ENCODE peak calls at places on chromosomes 1 and 21, in six cellular contexts. One of them, this sample, is unnamed.
A peak's percentile ranks its signal among the peaks of the same experiment; 100 is the strongest.

GRCh38 chr1:174413632-174414031 is 34.1 kb upstream of the GPR52 start:
- DNase-seq in GM20000: no peak
- DNase-seq in GM12864: no peak
- DNase-seq in GOT3: no peak
- DNase-seq in dorsolateral prefrontal cortex: no peak
- DNase-seq in AG04450: no peak
- DNase-seq in this sample: peak; percentile 51

GRCh38 chr1:152410599-152410998 is 3.5 kb downstream of the CRNN start:
- DNase-seq in GM20000: no peak
- DNase-seq in GM12864: no peak
- DNase-seq in GOT3: no peak
- DNase-seq in dorsolateral prefrontal cortex: no peak
- DNase-seq in AG04450: no peak
- DNase-seq in this sample: peak; percentile 63

GRCh38 chr1:94095744-94096469 is 25.0 kb downstream of the ABCA4 start:
- DNase-seq in GM20000: no peak
- DNase-seq in GM12864: no peak
- DNase-seq in GOT3: no peak
- DNase-seq in dorsolateral prefrontal cortex: no peak
- DNase-seq in AG04450: no peak
- DNase-seq in this sample: no peak

GRCh38 chr1:180881806-180882509 is 30.7 kb upstream of the KIAA1614 start:
- DNase-seq in GM20000: peak; percentile 69
- DNase-seq in GM12864: peak; percentile 15
- DNase-seq in GOT3: no peak
- DNase-seq in dorsolateral prefrontal cortex: no peak
- DNase-seq in AG04450: no peak
- DNase-seq in this sample: peak; percentile 82

GRCh38 chr21:41663805-41664788 is 102.8 kb downstream of the RIPK4 start:
- DNase-seq in GM20000: no peak
- DNase-seq in GM12864: no peak
- DNase-seq in GOT3: no peak
- DNase-seq in dorsolateral prefrontal cortex: no peak
- DNase-seq in AG04450: no peak
- DNase-seq in this sample: no peak

GRCh38 chr1:12572506-12572905 is 45.5 kb downstream of the DHRS3 start:
- DNase-seq in GM20000: no peak
- DNase-seq in GM12864: no peak
- DNase-seq in GOT3: no peak
- DNase-seq in dorsolateral prefrontal cortex: no peak
- DNase-seq in AG04450: no peak
- DNase-seq in this sample: no peak

GRCh38 chr1:228744356-228744755 is 9.1 kb downstream of the RHOU start:
- DNase-seq in GM20000: no peak
- DNase-seq in GM12864: no peak
- DNase-seq in GOT3: no peak
- DNase-seq in dorsolateral prefrontal cortex: no peak
- DNase-seq in AG04450: no peak
- DNase-seq in this sample: no peak

GRCh38 chr1:158180741-158181576 is at the start of gene CD1D:
- DNase-seq in GM20000: peak; percentile 55
- DNase-seq in GM12864: no peak
- DNase-seq in GOT3: no peak
- DNase-seq in dorsolateral prefrontal cortex: peak; percentile 43
- DNase-seq in AG04450: no peak
- DNase-seq in this sample: peak; percentile 74

GRCh38 chr1:2571348-2571747 is 15.2 kb downstream of the TNFRSF14 start:
- DNase-seq in GM20000: no peak
- DNase-seq in GM12864: no peak
- DNase-seq in GOT3: no peak
- DNase-seq in dorsolateral prefrontal cortex: no peak
- DNase-seq in AG04450: no peak
- DNase-seq in this sample: no peak

GRCh38 chr1:207091185-207091906 is 2.7 kb downstream of the C4BPB start:
- DNase-seq in GM20000: no peak
- DNase-seq in GM12864: no peak
- DNase-seq in GOT3: no peak
- DNase-seq in dorsolateral prefrontal cortex: no peak
- DNase-seq in AG04450: no peak
- DNase-seq in this sample: no peak

GRCh38 chr1:89022167-89022959 is at the start of gene GBP3:
- DNase-seq in GM20000: peak; percentile 47
- DNase-seq in GM12864: peak; percentile 21
- DNase-seq in GOT3: no peak
- DNase-seq in dorsolateral prefrontal cortex: no peak
- DNase-seq in AG04450: peak; percentile 11
- DNase-seq in this sample: no peak

This sample was measured in GM23338.